ENCODE peak calls at places on chromosomes 1 and 21, in eight cellular contexts. One of them, this sample, is unnamed. For H3K4me1, the result is how much of the 10 kb centered on the place peaks cover.

GRCh38 chr21:29124645-29125044 is 5.8 kb upstream of the MAP3K7CL start:
- DNase-seq in HCT116: no peak
- DNase-seq in upper lobe of right lung: no peak
- DNase-seq in cardiac muscle cell: no peak
- DNase-seq in IMR-90: no peak
- DNase-seq in Caco-2: no peak
- DNase-seq in uterus: no peak
- DNase-seq in CD8-positive, alpha-beta T cell: no peak
- DNase-seq in this sample: no peak

GRCh38 chr1:46102769-46103476 is 29.5 kb downstream of the PIK3R3 start:
- DNase-seq in HCT116: no peak
- DNase-seq in upper lobe of right lung: no peak
- DNase-seq in cardiac muscle cell: no peak
- DNase-seq in IMR-90: peak
- DNase-seq in Caco-2: no peak
- DNase-seq in uterus: no peak
- DNase-seq in CD8-positive, alpha-beta T cell: no peak
- DNase-seq in this sample: no peak

GRCh38 chr1:163085904-163086268 is 16.7 kb downstream of the RGS4 start:
- DNase-seq in HCT116: no peak
- DNase-seq in upper lobe of right lung: no peak
- DNase-seq in cardiac muscle cell: no peak
- DNase-seq in IMR-90: peak
- DNase-seq in Caco-2: no peak
- DNase-seq in uterus: no peak
- DNase-seq in CD8-positive, alpha-beta T cell: no peak
- DNase-seq in this sample: no peak

GRCh38 chr1:82861749-82862148 is 1061.0 kb downstream of the ADGRL2 start:
- DNase-seq in HCT116: no peak
- DNase-seq in upper lobe of right lung: no peak
- DNase-seq in cardiac muscle cell: no peak
- DNase-seq in IMR-90: no peak
- DNase-seq in Caco-2: no peak
- DNase-seq in uterus: no peak
- DNase-seq in CD8-positive, alpha-beta T cell: no peak
- DNase-seq in this sample: no peak

GRCh38 chr1:165666152-165666551 is 32.2 kb downstream of the ALDH9A1 start:
- DNase-seq in HCT116: no peak
- DNase-seq in upper lobe of right lung: no peak
- DNase-seq in cardiac muscle cell: peak
- DNase-seq in IMR-90: peak
- DNase-seq in Caco-2: no peak
- DNase-seq in uterus: no peak
- DNase-seq in CD8-positive, alpha-beta T cell: no peak
- DNase-seq in this sample: no peak

GRCh38 chr1:108817811-108818210 is 39.1 kb downstream of the AKNAD1 start:
- DNase-seq in HCT116: no peak
- DNase-seq in upper lobe of right lung: no peak
- DNase-seq in cardiac muscle cell: no peak
- DNase-seq in IMR-90: no peak
- DNase-seq in Caco-2: no peak
- DNase-seq in uterus: no peak
- DNase-seq in CD8-positive, alpha-beta T cell: no peak
- DNase-seq in this sample: no peak

GRCh38 chr1:226784081-226785049 is 45.3 kb upstream of the ITPKB start:
- DNase-seq in HCT116: no peak
- DNase-seq in upper lobe of right lung: no peak
- DNase-seq in cardiac muscle cell: peak
- DNase-seq in IMR-90: no peak
- DNase-seq in Caco-2: no peak
- DNase-seq in uterus: no peak
- DNase-seq in CD8-positive, alpha-beta T cell: no peak
- DNase-seq in this sample: no peak

GRCh38 chr1:55965981-55966461 is 613.3 kb downstream of the PLPP3 start:
- DNase-seq in HCT116: no peak
- DNase-seq in upper lobe of right lung: no peak
- DNase-seq in cardiac muscle cell: no peak
- DNase-seq in IMR-90: peak
- DNase-seq in Caco-2: no peak
- DNase-seq in uterus: no peak
- DNase-seq in CD8-positive, alpha-beta T cell: no peak
- DNase-seq in this sample: no peak

GRCh38 chr1:24253569-24253968 is 65.6 kb upstream of the GRHL3 start:
- DNase-seq in HCT116: no peak
- DNase-seq in upper lobe of right lung: no peak
- DNase-seq in cardiac muscle cell: no peak
- DNase-seq in IMR-90: no peak
- DNase-seq in Caco-2: no peak
- DNase-seq in uterus: no peak
- DNase-seq in CD8-positive, alpha-beta T cell: no peak
- DNase-seq in this sample: no peak

GRCh38 chr21:39633770-39634181 is 21.0 kb downstream of the B3GALT5 start:
- DNase-seq in HCT116: peak
- DNase-seq in upper lobe of right lung: no peak
- DNase-seq in cardiac muscle cell: no peak
- DNase-seq in IMR-90: peak
- DNase-seq in Caco-2: no peak
- DNase-seq in uterus: no peak
- DNase-seq in CD8-positive, alpha-beta T cell: no peak
- DNase-seq in this sample: no peak

GRCh38 chr1:24386241-24386640 is 27.3 kb downstream of the STPG1 start:
- DNase-seq in HCT116: no peak
- DNase-seq in upper lobe of right lung: no peak
- DNase-seq in cardiac muscle cell: peak
- DNase-seq in IMR-90: no peak
- DNase-seq in Caco-2: no peak
- DNase-seq in uterus: no peak
- DNase-seq in CD8-positive, alpha-beta T cell: no peak
- DNase-seq in this sample: no peak

GRCh38 chr1:63723618-63724017 is 50.2 kb upstream of the ROR1 start:
- DNase-seq in HCT116: no peak
- DNase-seq in upper lobe of right lung: no peak
- DNase-seq in cardiac muscle cell: peak
- DNase-seq in IMR-90: no peak
- DNase-seq in Caco-2: no peak
- DNase-seq in uterus: no peak
- DNase-seq in CD8-positive, alpha-beta T cell: no peak
- DNase-seq in this sample: no peak

GRCh38 chr1:53139911-53140310 is 2.5 kb downstream of the SLC1A7 start:
- DNase-seq in HCT116: no peak
- DNase-seq in upper lobe of right lung: no peak
- DNase-seq in cardiac muscle cell: peak
- DNase-seq in IMR-90: peak
- DNase-seq in Caco-2: no peak
- DNase-seq in uterus: no peak
- DNase-seq in CD8-positive, alpha-beta T cell: no peak
- DNase-seq in this sample: no peak

GRCh38 chr1:15680614-15681345 is 3.3 kb upstream of the PLEKHM2 start:
- DNase-seq in HCT116: no peak
- DNase-seq in upper lobe of right lung: peak
- DNase-seq in cardiac muscle cell: peak
- DNase-seq in IMR-90: peak
- DNase-seq in Caco-2: peak
- DNase-seq in uterus: no peak
- DNase-seq in CD8-positive, alpha-beta T cell: no peak
- DNase-seq in this sample: no peak

GRCh38 chr1:64366821-64367220 is 103.1 kb upstream of the CACHD1 start:
- DNase-seq in HCT116: no peak
- DNase-seq in upper lobe of right lung: no peak
- DNase-seq in cardiac muscle cell: no peak
- DNase-seq in IMR-90: no peak
- DNase-seq in Caco-2: no peak
- DNase-seq in uterus: no peak
- DNase-seq in CD8-positive, alpha-beta T cell: no peak
- DNase-seq in this sample: no peak

GRCh38 chr1:218426343-218426657 is 81.2 kb downstream of the TGFB2 start:
- DNase-seq in HCT116: no peak
- DNase-seq in upper lobe of right lung: no peak
- DNase-seq in cardiac muscle cell: peak
- DNase-seq in IMR-90: peak
- DNase-seq in Caco-2: no peak
- DNase-seq in uterus: peak
- DNase-seq in CD8-positive, alpha-beta T cell: no peak
- DNase-seq in this sample: no peak

GRCh38 chr1:61397915-61398314 is 315.6 kb downstream of the NFIA start:
- DNase-seq in HCT116: no peak
- DNase-seq in upper lobe of right lung: no peak
- DNase-seq in cardiac muscle cell: no peak
- DNase-seq in IMR-90: peak
- DNase-seq in Caco-2: no peak
- DNase-seq in uterus: no peak
- DNase-seq in CD8-positive, alpha-beta T cell: no peak
- DNase-seq in this sample: no peak

GRCh38 chr1:61400997-61401396 is 318.6 kb downstream of the NFIA start:
- DNase-seq in HCT116: no peak
- DNase-seq in upper lobe of right lung: no peak
- DNase-seq in cardiac muscle cell: no peak
- DNase-seq in IMR-90: no peak
- DNase-seq in Caco-2: no peak
- DNase-seq in uterus: no peak
- DNase-seq in CD8-positive, alpha-beta T cell: no peak
- DNase-seq in this sample: no peak

GRCh38 chr1:61397495-61397894 is 315.1 kb downstream of the NFIA start:
- DNase-seq in HCT116: no peak
- DNase-seq in upper lobe of right lung: no peak
- DNase-seq in cardiac muscle cell: no peak
- DNase-seq in IMR-90: no peak
- DNase-seq in Caco-2: no peak
- DNase-seq in uterus: no peak
- DNase-seq in CD8-positive, alpha-beta T cell: no peak
- DNase-seq in this sample: no peak

GRCh38 chr1:61399192-61399591 is 316.8 kb downstream of the NFIA start:
- DNase-seq in HCT116: no peak
- DNase-seq in upper lobe of right lung: no peak
- DNase-seq in cardiac muscle cell: no peak
- DNase-seq in IMR-90: no peak
- DNase-seq in Caco-2: no peak
- DNase-seq in uterus: no peak
- DNase-seq in CD8-positive, alpha-beta T cell: no peak
- DNase-seq in this sample: no peak

GRCh38 chr1:61400131-61400530 is 317.8 kb downstream of the NFIA start:
- DNase-seq in HCT116: no peak
- DNase-seq in upper lobe of right lung: no peak
- DNase-seq in cardiac muscle cell: no peak
- DNase-seq in IMR-90: no peak
- DNase-seq in Caco-2: no peak
- DNase-seq in uterus: no peak
- DNase-seq in CD8-positive, alpha-beta T cell: no peak
- DNase-seq in this sample: no peak
- H3K4me1 ChIP-seq in HCT116: under half
- H3K4me1 ChIP-seq in upper lobe of right lung: under half
- H3K4me1 ChIP-seq in cardiac muscle cell: under half
- H3K4me1 ChIP-seq in IMR-90: under half
- H3K4me1 ChIP-seq in Caco-2: under half
- H3K4me1 ChIP-seq in uterus: under half
- H3K4me1 ChIP-seq in CD8-positive, alpha-beta T cell: under half
- H3K4me1 ChIP-seq in this sample: under half

DNA sequence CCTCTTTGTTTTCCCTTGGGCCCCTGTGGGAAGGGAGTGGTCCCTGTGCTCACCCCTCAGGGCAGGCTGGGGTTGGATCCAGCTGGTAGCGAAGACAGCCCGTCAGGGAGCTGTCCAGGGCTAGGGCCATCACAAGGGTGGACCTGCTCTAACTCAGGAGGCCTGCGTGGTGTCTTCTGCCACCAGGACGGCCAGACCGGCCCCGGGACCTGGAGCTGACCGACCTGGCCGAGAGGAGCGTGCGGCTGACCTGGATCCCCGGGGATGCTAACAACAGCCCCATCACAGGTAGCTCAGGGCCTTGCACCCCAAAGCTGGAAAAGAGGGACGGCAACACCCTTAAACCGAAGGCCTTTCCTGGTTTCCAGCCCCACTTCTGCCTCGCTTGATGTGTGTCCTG is 64.2 kb upstream of the CNTN2 start:
- DNase-seq in HCT116: no peak
- DNase-seq in upper lobe of right lung: no peak
- DNase-seq in cardiac muscle cell: no peak
- DNase-seq in IMR-90: no peak
- DNase-seq in Caco-2: no peak
- DNase-seq in uterus: no peak
- DNase-seq in CD8-positive, alpha-beta T cell: no peak
- DNase-seq in this sample: no peak
- H3K4me1 ChIP-seq in HCT116: under half
- H3K4me1 ChIP-seq in upper lobe of right lung: under half
- H3K4me1 ChIP-seq in cardiac muscle cell: under half
- H3K4me1 ChIP-seq in IMR-90: under half
- H3K4me1 ChIP-seq in Caco-2: under half
- H3K4me1 ChIP-seq in uterus: under half
- H3K4me1 ChIP-seq in CD8-positive, alpha-beta T cell: under half
- H3K4me1 ChIP-seq in this sample: under half

GRCh38 chr1:54788462-54788861 is 12.7 kb downstream of the TTC22 start:
- DNase-seq in HCT116: no peak
- DNase-seq in upper lobe of right lung: no peak
- DNase-seq in cardiac muscle cell: no peak
- DNase-seq in IMR-90: no peak
- DNase-seq in Caco-2: no peak
- DNase-seq in uterus: no peak
- DNase-seq in CD8-positive, alpha-beta T cell: no peak
- DNase-seq in this sample: no peak

GRCh38 chr1:54787604-54788003 is 13.5 kb downstream of the TTC22 start:
- DNase-seq in HCT116: no peak
- DNase-seq in upper lobe of right lung: no peak
- DNase-seq in cardiac muscle cell: no peak
- DNase-seq in IMR-90: no peak
- DNase-seq in Caco-2: no peak
- DNase-seq in uterus: no peak
- DNase-seq in CD8-positive, alpha-beta T cell: no peak
- DNase-seq in this sample: no peak

GRCh38 chr1:54782588-54782987 is 18.3 kb upstream of the PARS2 start:
- DNase-seq in HCT116: no peak
- DNase-seq in upper lobe of right lung: no peak
- DNase-seq in cardiac muscle cell: no peak
- DNase-seq in IMR-90: no peak
- DNase-seq in Caco-2: no peak
- DNase-seq in uterus: no peak
- DNase-seq in CD8-positive, alpha-beta T cell: no peak
- DNase-seq in this sample: no peak

GRCh38 chr1:54784066-54784465 is 17.1 kb downstream of the TTC22 start:
- DNase-seq in HCT116: no peak
- DNase-seq in upper lobe of right lung: no peak
- DNase-seq in cardiac muscle cell: no peak
- DNase-seq in IMR-90: no peak
- DNase-seq in Caco-2: no peak
- DNase-seq in uterus: no peak
- DNase-seq in CD8-positive, alpha-beta T cell: no peak
- DNase-seq in this sample: no peak

GRCh38 chr1:54786778-54787177 is 14.3 kb downstream of the TTC22 start:
- DNase-seq in HCT116: no peak
- DNase-seq in upper lobe of right lung: no peak
- DNase-seq in cardiac muscle cell: no peak
- DNase-seq in IMR-90: no peak
- DNase-seq in Caco-2: no peak
- DNase-seq in uterus: no peak
- DNase-seq in CD8-positive, alpha-beta T cell: no peak
- DNase-seq in this sample: no peak
- H3K4me1 ChIP-seq in HCT116: under half
- H3K4me1 ChIP-seq in upper lobe of right lung: under half
- H3K4me1 ChIP-seq in cardiac muscle cell: under half
- H3K4me1 ChIP-seq in IMR-90: under half
- H3K4me1 ChIP-seq in Caco-2: under half
- H3K4me1 ChIP-seq in uterus: under half
- H3K4me1 ChIP-seq in CD8-positive, alpha-beta T cell: under half
- H3K4me1 ChIP-seq in this sample: under half

GRCh38 chr1:190413142-190413541 is 64.5 kb downstream of the BRINP3 start:
- DNase-seq in HCT116: no peak
- DNase-seq in upper lobe of right lung: no peak
- DNase-seq in cardiac muscle cell: no peak
- DNase-seq in IMR-90: no peak
- DNase-seq in Caco-2: no peak
- DNase-seq in uterus: no peak
- DNase-seq in CD8-positive, alpha-beta T cell: no peak
- DNase-seq in this sample: no peak

GRCh38 chr1:190416239-190416638 is 61.4 kb downstream of the BRINP3 start:
- DNase-seq in HCT116: no peak
- DNase-seq in upper lobe of right lung: no peak
- DNase-seq in cardiac muscle cell: no peak
- DNase-seq in IMR-90: no peak
- DNase-seq in Caco-2: no peak
- DNase-seq in uterus: no peak
- DNase-seq in CD8-positive, alpha-beta T cell: no peak
- DNase-seq in this sample: no peak
- H3K4me1 ChIP-seq in HCT116: under half
- H3K4me1 ChIP-seq in upper lobe of right lung: under half
- H3K4me1 ChIP-seq in cardiac muscle cell: under half
- H3K4me1 ChIP-seq in IMR-90: under half
- H3K4me1 ChIP-seq in Caco-2: under half
- H3K4me1 ChIP-seq in uterus: under half
- H3K4me1 ChIP-seq in CD8-positive, alpha-beta T cell: under half
- H3K4me1 ChIP-seq in this sample: under half